ENCODE peak calls at places on chromosomes 11 and 22, in four cellular contexts. One of them, this sample, is unnamed.

GRCh38 chr11:17653606-17654005 is 65.8 kb upstream of the MYOD1 start:
- DNase-seq in fibroblast of pulmonary artery: no peak
- DNase-seq in BJ: no peak
- DNase-seq in pancreas: no peak
- DNase-seq in this sample: no peak

GRCh38 chr11:60924110-60924905 is at the start of gene TMEM132A:
- DNase-seq in BJ: no peak
- DNase-seq in pancreas: peak
- DNase-seq in fibroblast of pulmonary artery: peak
- DNase-seq in this sample: peak

GRCh38 chr11:79564288-79564925 is 123.6 kb upstream of the TENM4 start:
- DNase-seq in fibroblast of pulmonary artery: no peak
- DNase-seq in pancreas: no peak
- DNase-seq in BJ: no peak
- DNase-seq in this sample: peak

GRCh38 chr22:49936018-49936972 is 17.9 kb downstream of the CRELD2 start:
- DNase-seq in BJ: peak
- DNase-seq in fibroblast of pulmonary artery: peak
- DNase-seq in pancreas: peak
- DNase-seq in this sample: peak

GRCh38 chr11:40129276-40129675 is 1330.2 kb downstream of the LRRC4C start:
- DNase-seq in BJ: no peak
- DNase-seq in pancreas: no peak
- DNase-seq in fibroblast of pulmonary artery: peak
- DNase-seq in this sample: no peak

GRCh38 chr11:102157219-102157618 is 47.0 kb downstream of the YAP1 start:
- DNase-seq in pancreas: peak
- DNase-seq in BJ: no peak
- DNase-seq in fibroblast of pulmonary artery: peak
- DNase-seq in this sample: peak

GRCh38 chr22:45007247-45007945 is 2.4 kb downstream of the PHF21B start:
- DNase-seq in BJ: no peak
- DNase-seq in pancreas: peak
- DNase-seq in fibroblast of pulmonary artery: no peak
- DNase-seq in this sample: no peak

GRCh38 chr22:50085211-50085999 is at the start of gene MLC1:
- DNase-seq in fibroblast of pulmonary artery: peak
- DNase-seq in pancreas: no peak
- DNase-seq in BJ: peak
- DNase-seq in this sample: no peak

GRCh38 chr11:78156081-78156844 is 16.8 kb upstream of the ALG8 start:
- DNase-seq in fibroblast of pulmonary artery: no peak
- DNase-seq in pancreas: no peak
- DNase-seq in BJ: no peak
- DNase-seq in this sample: no peak

GRCh38 chr11:2778630-2779498 is 79.1 kb upstream of the KCNQ1OT1 start:
- DNase-seq in pancreas: peak
- DNase-seq in BJ: peak
- DNase-seq in fibroblast of pulmonary artery: peak
- DNase-seq in this sample: peak

GRCh38 chr11:111978028-111978771 is 41.1 kb downstream of the DIXDC1 start:
- DNase-seq in BJ: no peak
- DNase-seq in pancreas: no peak
- DNase-seq in fibroblast of pulmonary artery: peak
- DNase-seq in this sample: peak

GRCh38 chr11:93740031-93740801 is 1.1 kb downstream of the TAF1D start:
- DNase-seq in fibroblast of pulmonary artery: peak
- DNase-seq in pancreas: peak
- DNase-seq in BJ: peak
- DNase-seq in this sample: no peak

GRCh38 chr22:37211075-37211852 is 1.0 kb downstream of the SSTR3 start:
- DNase-seq in BJ: no peak
- DNase-seq in fibroblast of pulmonary artery: no peak
- DNase-seq in pancreas: no peak
- DNase-seq in this sample: no peak

GRCh38 chr11:44305643-44306468 is 4.1 kb downstream of the ALX4 start:
- DNase-seq in fibroblast of pulmonary artery: no peak
- DNase-seq in BJ: no peak
- DNase-seq in pancreas: peak
- DNase-seq in this sample: no peak

GRCh38 chr11:14380947-14381555 is 22.1 kb upstream of the RRAS2 start:
- DNase-seq in pancreas: peak
- DNase-seq in fibroblast of pulmonary artery: peak
- DNase-seq in BJ: no peak
- DNase-seq in this sample: peak

GRCh38 chr11:83864412-83865057 is 578.4 kb upstream of the CCDC90B start:
- DNase-seq in BJ: no peak
- DNase-seq in fibroblast of pulmonary artery: no peak
- DNase-seq in pancreas: no peak
- DNase-seq in this sample: no peak

GRCh38 chr11:119572481-119573424 is 149.8 kb upstream of the THY1 start:
- DNase-seq in fibroblast of pulmonary artery: no peak
- DNase-seq in BJ: no peak
- DNase-seq in pancreas: no peak
- DNase-seq in this sample: no peak

GRCh38 chr22:43181321-43182076 is 5.4 kb downstream of the TTLL12 start:
- DNase-seq in pancreas: no peak
- DNase-seq in fibroblast of pulmonary artery: no peak
- DNase-seq in BJ: no peak
- DNase-seq in this sample: no peak

GRCh38 chr22:43182726-43183125 is 4.2 kb downstream of the TTLL12 start:
- DNase-seq in pancreas: no peak
- DNase-seq in fibroblast of pulmonary artery: no peak
- DNase-seq in BJ: no peak
- DNase-seq in this sample: peak

GRCh38 chr22:43185860-43186261 is 1.1 kb downstream of the TTLL12 start:
- DNase-seq in fibroblast of pulmonary artery: peak
- DNase-seq in pancreas: peak
- DNase-seq in BJ: no peak
- DNase-seq in this sample: peak

GRCh38 chr22:43182118-43182517 is 4.8 kb downstream of the TTLL12 start:
- DNase-seq in fibroblast of pulmonary artery: no peak
- DNase-seq in BJ: no peak
- DNase-seq in pancreas: no peak
- DNase-seq in this sample: no peak

GRCh38 chr22:43183496-43184263 is 3.3 kb downstream of the TTLL12 start:
- DNase-seq in BJ: no peak
- DNase-seq in pancreas: no peak
- DNase-seq in fibroblast of pulmonary artery: peak
- DNase-seq in this sample: no peak
- H3K4me3 ChIP-seq in BJ: no peak
- H3K4me3 ChIP-seq in pancreas: no peak
- H3K4me3 ChIP-seq in fibroblast of pulmonary artery: no peak
- H3K4me3 ChIP-seq in this sample: no peak

DNA sequence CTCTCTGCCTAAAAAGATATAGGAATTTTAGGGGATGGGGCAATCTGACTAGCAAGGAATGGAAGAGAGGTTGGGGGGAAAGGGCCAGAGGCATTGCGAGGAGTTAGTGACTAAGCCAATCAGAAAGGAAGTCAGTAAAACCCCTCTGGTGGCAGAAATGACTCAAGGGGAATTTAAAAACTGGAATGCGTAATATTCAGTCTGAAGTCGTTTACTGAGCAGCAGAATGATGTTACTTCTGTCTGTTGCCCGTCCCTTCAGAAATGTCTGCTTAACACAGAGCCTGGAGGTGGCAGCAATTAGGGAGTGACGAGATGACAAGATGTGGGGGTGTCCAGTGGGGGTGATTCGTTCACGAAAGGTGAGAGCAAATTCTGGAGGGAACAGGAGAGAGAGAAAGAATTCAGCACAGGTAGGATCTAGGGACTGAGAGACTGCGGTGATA is 107.7 kb upstream of the CLMP start:
- DNase-seq in BJ: peak
- DNase-seq in pancreas: no peak
- DNase-seq in fibroblast of pulmonary artery: peak
- DNase-seq in this sample: no peak
- H3K4me3 ChIP-seq in BJ: no peak
- H3K4me3 ChIP-seq in pancreas: no peak
- H3K4me3 ChIP-seq in fibroblast of pulmonary artery: no peak
- H3K4me3 ChIP-seq in this sample: no peak

GRCh38 chr11:117704416-117705150 is 92.4 kb downstream of the DSCAML1 start:
- DNase-seq in BJ: no peak
- DNase-seq in fibroblast of pulmonary artery: no peak
- DNase-seq in pancreas: no peak
- DNase-seq in this sample: no peak
- H3K4me3 ChIP-seq in BJ: no peak
- H3K4me3 ChIP-seq in fibroblast of pulmonary artery: no peak
- H3K4me3 ChIP-seq in pancreas: no peak
- H3K4me3 ChIP-seq in this sample: no peak

DNA sequence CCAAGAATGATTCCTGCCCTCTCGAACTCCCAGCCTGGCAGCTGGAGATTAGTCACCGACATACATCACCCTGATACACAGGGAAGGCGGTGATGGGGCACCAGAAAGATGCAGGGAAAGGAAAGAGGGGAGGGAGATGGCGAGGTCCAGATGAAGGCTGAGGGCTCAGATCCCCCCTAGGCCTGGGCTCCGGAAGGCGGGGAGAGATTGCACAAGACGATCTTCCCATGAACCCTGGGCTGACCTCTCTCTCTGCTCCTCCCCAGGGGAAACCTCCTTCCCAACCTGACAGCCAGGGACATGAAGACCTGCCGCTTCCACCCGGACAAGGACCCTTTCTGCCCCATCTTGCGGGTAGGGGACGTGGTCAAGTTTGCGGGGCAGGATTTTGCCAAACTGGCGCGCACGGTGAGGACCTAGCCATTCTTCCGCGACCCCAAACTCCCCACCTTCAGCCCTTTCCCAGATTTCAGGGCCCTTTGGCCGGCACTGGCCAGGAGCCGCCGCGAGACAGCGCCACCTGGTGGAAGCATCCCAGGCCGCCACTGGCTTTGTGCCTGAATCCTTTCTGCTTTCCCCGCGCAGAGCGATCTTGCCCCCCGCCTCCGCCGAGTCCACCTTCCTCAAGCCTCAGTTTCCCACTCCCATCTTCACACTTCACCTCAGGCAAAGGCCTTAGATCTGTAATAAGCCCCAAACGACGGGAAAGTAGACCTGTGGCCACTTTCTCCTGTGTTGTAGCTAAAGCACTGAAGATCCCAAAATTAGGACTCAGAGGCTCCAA is 11.5 kb downstream of the P2RX3 start:
- DNase-seq in BJ: no peak
- DNase-seq in fibroblast of pulmonary artery: peak
- DNase-seq in pancreas: peak
- DNase-seq in this sample: peak
- H3K4me3 ChIP-seq in BJ: no peak
- H3K4me3 ChIP-seq in fibroblast of pulmonary artery: no peak
- H3K4me3 ChIP-seq in pancreas: no peak
- H3K4me3 ChIP-seq in this sample: no peak

GRCh38 chr11:34773826-34774225 is 142.4 kb downstream of the APIP start:
- DNase-seq in pancreas: no peak
- DNase-seq in BJ: no peak
- DNase-seq in fibroblast of pulmonary artery: no peak
- DNase-seq in this sample: no peak

GRCh38 chr11:34774604-34775003 is 141.6 kb downstream of the APIP start:
- DNase-seq in pancreas: no peak
- DNase-seq in fibroblast of pulmonary artery: no peak
- DNase-seq in BJ: no peak
- DNase-seq in this sample: no peak

GRCh38 chr11:34775417-34775888 is 140.7 kb downstream of the APIP start:
- DNase-seq in fibroblast of pulmonary artery: no peak
- DNase-seq in BJ: no peak
- DNase-seq in pancreas: no peak
- DNase-seq in this sample: no peak

GRCh38 chr11:34770111-34770510 is 146.1 kb downstream of the APIP start:
- DNase-seq in fibroblast of pulmonary artery: no peak
- DNase-seq in BJ: no peak
- DNase-seq in pancreas: no peak
- DNase-seq in this sample: no peak

DNA sequence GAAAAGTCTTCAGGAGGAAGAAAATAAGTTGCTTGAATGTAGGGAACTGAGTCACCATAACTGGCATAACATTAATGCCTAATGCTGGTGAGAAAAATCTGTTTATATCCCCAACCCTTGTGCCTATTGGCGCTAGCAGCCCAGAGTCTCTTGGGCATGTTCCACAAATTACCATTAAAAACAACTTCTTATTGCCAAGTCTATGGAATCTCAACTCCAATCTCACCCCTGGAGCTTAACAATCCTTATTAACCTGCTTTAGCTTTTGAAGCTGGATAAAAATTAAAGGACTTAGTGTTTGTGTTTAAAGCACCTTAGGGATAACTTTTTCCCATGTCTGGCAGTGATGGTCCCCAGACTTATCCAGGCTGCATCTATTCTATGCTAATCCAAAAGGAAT is 143.0 kb downstream of the APIP start:
- DNase-seq in BJ: no peak
- DNase-seq in pancreas: no peak
- DNase-seq in fibroblast of pulmonary artery: no peak
- DNase-seq in this sample: no peak
- H3K4me3 ChIP-seq in BJ: no peak
- H3K4me3 ChIP-seq in pancreas: no peak
- H3K4me3 ChIP-seq in fibroblast of pulmonary artery: no peak
- H3K4me3 ChIP-seq in this sample: no peak